ENCODE peak calls at places on chromosomes 16 and 17, in ten cellular contexts. T, A, D, B, P, N, H, S, V and M are unnamed samples.

GRCh38 chr17:73980517-73980916 is 223.0 kb upstream of the RPL38 start:
- DNase-seq in P (no peak), T (no peak), V (no peak), S (no peak), N (no peak), D (no peak), H (no peak), A (no peak), B (no peak), M (no peak)

GRCh38 chr17:64741924-64742670 is 80.0 kb upstream of the SMURF2 start:
- DNase-seq in N (no peak), V (no peak), A (no peak), D (no peak), S (no peak), P (no peak), H (no peak), B (peak; percentile 81), T (peak; percentile 50), M (no peak)

GRCh38 chr16:1096164-1097082 is at the start of gene C1QTNF8:
- DNase-seq in P (no peak), T (no peak), H (no peak), V (no peak), S (no peak), B (no peak), N (no peak), D (no peak), A (no peak), M (no peak)

GRCh38 chr16:28846933-28847273 is 755 bp upstream of the TUFM start:
- DNase-seq in A (no peak), P (no peak), H (no peak), D (no peak), B (no peak), N (peak; percentile 26), T (no peak), V (no peak), S (no peak), M (no peak)

GRCh38 chr16:66662445-66663194 is 33.9 kb downstream of the CMTM4 start:
- DNase-seq in D (no peak), T (no peak), V (peak; percentile 56), N (peak; percentile 35), A (peak; percentile 44), B (no peak), S (no peak), P (peak; percentile 21), H (no peak), M (no peak)

GRCh38 chr16:4244254-4244812 is 2.5 kb upstream of the SRL start:
- DNase-seq in P (no peak), H (no peak), A (no peak), V (no peak), S (no peak), N (peak; percentile 72), D (no peak), B (no peak), T (no peak), M (no peak)

GRCh38 chr17:77473615-77474226 is 333.0 kb downstream of the SEC14L1 start:
- DNase-seq in P (peak; percentile 71), B (no peak), V (no peak), H (peak; percentile 22), N (no peak), A (no peak), S (no peak), T (no peak), D (no peak), M (no peak)

GRCh38 chr16:23080329-23080728 is 68.9 kb downstream of the USP31 start:
- DNase-seq in B (no peak), V (no peak), S (no peak), A (no peak), N (no peak), D (no peak), P (no peak), H (no peak), T (no peak), M (no peak)

GRCh38 chr16:16797239-16797638 is 418.3 kb downstream of the NPIPA7 start:
- DNase-seq in A (peak; percentile 4), T (no peak), V (no peak), N (peak; percentile 70), B (no peak), S (no peak), P (no peak), D (no peak), H (no peak), M (no peak)

GRCh38 chr17:65409381-65409780 is 152.1 kb downstream of the AXIN2 start:
- DNase-seq in T (no peak), V (no peak), D (no peak), N (no peak), P (no peak), S (no peak), H (no peak), B (no peak), A (no peak), M (no peak)

GRCh38 chr17:32496348-32497078 is 9.7 kb downstream of the CDK5R1 start:
- DNase-seq in P (no peak), T (no peak), N (peak; percentile 57), V (no peak), H (no peak), B (peak; percentile 51), A (no peak), S (no peak), D (no peak), M (no peak)

GRCh38 chr17:40727447-40728231 is 24.1 kb upstream of the KRT24 start:
- DNase-seq in T (no peak), D (no peak), A (peak; percentile 47), P (no peak), S (no peak), H (no peak), B (no peak), N (no peak), V (no peak), M (no peak)

DNA sequence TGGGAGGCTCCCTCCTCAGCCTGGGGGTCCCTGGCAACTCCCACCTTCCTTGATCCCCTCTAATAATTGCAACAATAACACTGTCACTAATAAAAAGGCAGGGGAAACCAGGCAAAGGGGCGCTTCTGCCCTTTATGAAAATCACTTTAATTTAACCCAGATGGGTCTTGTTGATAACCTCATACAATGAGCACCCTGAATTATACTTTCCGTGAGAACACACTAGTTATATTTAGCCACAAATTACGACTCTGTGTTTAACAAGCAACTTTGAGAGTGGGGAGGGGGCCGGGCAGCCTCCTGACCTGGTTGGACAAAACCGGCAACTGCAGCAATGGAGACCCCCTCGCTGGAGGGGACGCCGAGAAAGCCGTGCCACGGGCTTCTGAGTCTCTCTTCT is 5.7 kb upstream of the BAHCC1 start:
- DNase-seq in D (no peak), A (no peak), B (no peak), V (no peak), N (no peak), T (no peak), H (no peak), S (no peak), P (no peak), M (no peak)
- H3K4me1 ChIP-seq in D (peaks cover 43% of the 10 kb centered on the region), A (peaks cover 30% of the 10 kb centered on the region), B (peaks cover 48% of the 10 kb centered on the region), V (peaks cover 26% of the 10 kb centered on the region), N (peaks cover 71% of the 10 kb centered on the region), T (peaks cover 31% of the 10 kb centered on the region), H (peaks cover 38% of the 10 kb centered on the region), S (peaks cover 66% of the 10 kb centered on the region), P (peaks cover 74% of the 10 kb centered on the region), M (peaks cover 8% of the 10 kb centered on the region)

GRCh38 chr16:84948855-84949610 is 62.3 kb downstream of the ZDHHC7 start:
- DNase-seq in P (no peak), V (no peak), T (no peak), N (no peak), B (no peak), D (no peak), A (no peak), S (no peak), H (no peak), M (no peak)
- H3K4me3 ChIP-seq in P (no peak overlapping the region), V (no peak overlapping the region), T (no peak overlapping the region), N (no peak overlapping the region), B (no peak overlapping the region), D (no peak overlapping the region), A (no peak overlapping the region), S (no peak overlapping the region), H (no peak overlapping the region), M (no peak overlapping the region)

GRCh38 chr17:8574687-8575086 is 55.8 kb downstream of the MYH10 start:
- DNase-seq in V (peak; percentile 36), S (no peak), A (no peak), H (no peak), T (peak; percentile 20), B (no peak), N (no peak), D (no peak), P (no peak), M (no peak)

GRCh38 chr17:8577868-8578267 is 52.7 kb downstream of the MYH10 start:
- DNase-seq in S (no peak), P (no peak), N (no peak), B (no peak), D (no peak), H (no peak), V (no peak), A (peak; percentile 12), T (no peak), M (no peak)

GRCh38 chr17:8576895-8577294 is 53.6 kb downstream of the MYH10 start:
- DNase-seq in A (no peak), N (no peak), V (no peak), D (no peak), B (no peak), H (no peak), T (no peak), S (no peak), P (no peak), M (no peak)

GRCh38 chr17:8572767-8573166 is 57.8 kb downstream of the MYH10 start:
- DNase-seq in D (no peak), P (no peak), T (no peak), H (no peak), S (no peak), V (no peak), N (no peak), B (no peak), A (no peak), M (no peak)
- TF ChIP-seq CTCF in D (peak; percentile 42), P (peak; percentile 31), T (peak; percentile 42), H (no peak), S (peak; percentile 13), V (peak; percentile 22), N (peak; percentile 31), B (peak; percentile 18), A (peak; percentile 50), M (no peak)

GRCh38 chr17:28972437-28972836 is 21.1 kb upstream of the PHF12 start:
- DNase-seq in N (no peak), D (no peak), A (no peak), S (no peak), P (no peak), B (no peak), T (no peak), V (no peak), H (no peak), M (no peak)

GRCh38 chr17:28974451-28974850 is 23.1 kb upstream of the PHF12 start:
- DNase-seq in D (no peak), A (no peak), V (no peak), N (no peak), B (peak; percentile 63), P (no peak), S (no peak), H (no peak), T (no peak), M (no peak)

GRCh38 chr17:28975634-28976033 is 24.3 kb upstream of the PHF12 start:
- DNase-seq in H (no peak), V (no peak), N (no peak), P (no peak), S (no peak), D (no peak), T (no peak), B (no peak), A (no peak), M (no peak)

GRCh38 chr17:28975031-28975430 is 23.7 kb upstream of the PHF12 start:
- DNase-seq in T (no peak), P (no peak), H (no peak), A (no peak), D (peak; percentile 71), V (no peak), S (no peak), N (no peak), B (peak; percentile 48), M (no peak)

GRCh38 chr17:28973414-28973813 is 22.1 kb upstream of the PHF12 start:
- DNase-seq in H (peak; percentile 79), P (no peak), V (no peak), B (peak; percentile 87), D (no peak), S (no peak), N (peak; percentile 95), A (no peak), T (no peak), M (no peak)
- H3K4me1 ChIP-seq in H (peaks cover 5% of the 10 kb centered on the region), P (peaks cover 7% of the 10 kb centered on the region), V (no peaks in the 10 kb centered on the region), B (peaks cover 4% of the 10 kb centered on the region), D (peaks cover 18% of the 10 kb centered on the region), S (peaks cover 7% of the 10 kb centered on the region), N (peaks cover 45% of the 10 kb centered on the region), A (peaks cover 8% of the 10 kb centered on the region), T (no peaks in the 10 kb centered on the region), M (no peaks in the 10 kb centered on the region)